ENCODE peak calls at places on chromosomes 2 and 18, in four cellular contexts. C is K562, Z is IMR-90, V is endothelial cell of umbilical vein. Y is an unnamed sample.

GRCh38 chr2:128449226-128450061 is 130.8 kb upstream of the HS6ST1 start:
- DNase-seq in C (no peak), Z (no peak), V (no peak), Y (no peak)

GRCh38 chr2:236969075-236969474 is 116.6 kb upstream of the COPS8 start:
- DNase-seq in C (no peak), V (no peak), Z (no peak), Y (no peak)

GRCh38 chr18:75139226-75139911 is 69.6 kb downstream of the PTGR3 start:
- DNase-seq in V (no peak), Z (no peak), C (no peak), Y (no peak)

GRCh38 chr2:9057939-9058761 is 54.7 kb upstream of the MBOAT2 start:
- DNase-seq in Z (peak; percentile 89), C (peak; percentile 78), V (no peak), Y (no peak)

GRCh38 chr2:9889812-9890261 is 46.6 kb downstream of the TAF1B start:
- DNase-seq in Z (peak; percentile 25), C (no peak), V (peak; percentile 24), Y (no peak)

GRCh38 chr2:172373761-172374160 is 53.6 kb upstream of the ITGA6 start:
- DNase-seq in V (no peak), Z (no peak), C (no peak), Y (no peak)

GRCh38 chr2:205700331-205701132 is 18.2 kb downstream of the NRP2 start:
- DNase-seq in V (peak; percentile 80), C (no peak), Z (peak; percentile 90), Y (no peak)

GRCh38 chr18:9619545-9619944 is 5.2 kb upstream of the PPP4R1 start:
- DNase-seq in C (no peak), V (peak; percentile 86), Z (peak; percentile 92), Y (no peak)

GRCh38 chr2:99395589-99396130 is 58.5 kb downstream of the EIF5B start:
- DNase-seq in Z (peak; percentile 37), V (no peak), C (no peak), Y (no peak)

GRCh38 chr18:1483386-1483785 is 578.7 kb downstream of the ADCYAP1 start:
- DNase-seq in C (no peak), Z (no peak), V (no peak), Y (no peak)

GRCh38 chr2:115921541-115921940 is 1479.1 kb downstream of the DPP10 start:
- DNase-seq in Z (no peak), V (no peak), C (no peak), Y (no peak)

GRCh38 chr2:166135152-166135848 is 7.5 kb upstream of the SCN1A start:
- DNase-seq in C (no peak), Z (no peak), V (no peak), Y (no peak)

GRCh38 chr2:172698041-172698863 is 37.4 kb upstream of the RAPGEF4 start:
- DNase-seq in Z (peak; percentile 97), V (peak; percentile 74), C (peak; percentile 18), Y (peak; percentile 26)

GRCh38 chr18:13800505-13801259 is 23.3 kb upstream of the MC5R start:
- DNase-seq in V (peak; percentile 61), Z (peak; percentile 18), C (peak; percentile 56), Y (no peak)

GRCh38 chr2:239952665-239953417 is 72.3 kb downstream of the NDUFA10 start:
- DNase-seq in C (no peak), V (no peak), Z (no peak), Y (no peak)

GRCh38 chr2:212227755-212228154 is 310.8 kb downstream of the ERBB4 start:
- DNase-seq in V (peak; percentile 59), C (no peak), Z (peak; percentile 81), Y (no peak)

GRCh38 chr18:59026831-59027410 is 112.8 kb upstream of the SEC11C start:
- DNase-seq in V (no peak), C (no peak), Z (no peak), Y (no peak)

GRCh38 chr2:133561045-133561852 is 7.0 kb downstream of the NCKAP5 start:
- DNase-seq in Z (peak; percentile 90), C (peak; percentile 30), V (peak; percentile 74), Y (no peak)

GRCh38 chr2:38524580-38524979 is 78.1 kb downstream of the HNRNPLL start:
- DNase-seq in Z (no peak), C (no peak), V (no peak), Y (no peak)

GRCh38 chr2:219057709-219058540 is 2.8 kb downstream of the IHH start:
- DNase-seq in V (peak; percentile 60), Z (peak; percentile 56), C (peak; percentile 69), Y (no peak)

GRCh38 chr2:197515277-197515797 is 529 bp upstream of the MOB4 start:
- DNase-seq in C (peak; percentile 41), Z (peak; percentile 31), V (no peak), Y (no peak)

GRCh38 chr2:28545590-28546195 is 49.8 kb downstream of the PLB1 start:
- DNase-seq in Z (no peak), V (no peak), C (no peak), Y (no peak)

GRCh38 chr2:239227661-239228371 is 173.0 kb downstream of the HDAC4 start:
- DNase-seq in Z (peak; percentile 52), C (no peak), V (no peak), Y (no peak)

GRCh38 chr2:86062043-86062442 is 43.6 kb downstream of the POLR1A start:
- DNase-seq in Z (peak; percentile 80), C (no peak), V (peak; percentile 80), Y (no peak)

GRCh38 chr2:162462911-162463310 is 119.0 kb downstream of the GCA start:
- DNase-seq in C (no peak), Z (no peak), V (no peak), Y (no peak)

GRCh38 chr2:70035344-70035844 is 51.9 kb upstream of the PCBP1 start:
- DNase-seq in Z (peak; percentile 63), C (no peak), V (no peak), Y (no peak)

GRCh38 chr2:75276093-75277055 is 77.1 kb upstream of the TACR1 start:
- DNase-seq in Z (peak; percentile 72), V (peak; percentile 8), C (no peak), Y (no peak)
- H3K4me2 ChIP-seq in Z (peak overlapping the region; percentile 68), V (no peak overlapping the region), C (no peak overlapping the region), Y (no peak overlapping the region)

GRCh38 chr2:15818186-15818795 is 122.1 kb upstream of the MYCN start:
- DNase-seq in V (no peak), Z (no peak), C (no peak), Y (no peak)
- TF ChIP-seq FOS in V (no peak), Z (no peak), C (no peak), Y (no peak)

GRCh38 chr18:76340410-76340809 is 154.6 kb downstream of the ZNF516 start:
- DNase-seq in Z (no peak), V (no peak), C (no peak), Y (no peak)

GRCh38 chr18:76338619-76339245 is 156.3 kb downstream of the ZNF516 start:
- DNase-seq in V (no peak), Z (no peak), C (no peak), Y (no peak)

GRCh38 chr18:76336241-76336640 is 158.8 kb downstream of the ZNF516 start:
- DNase-seq in V (no peak), Z (no peak), C (no peak), Y (no peak)

GRCh38 chr18:76338088-76338487 is 157.0 kb downstream of the ZNF516 start:
- DNase-seq in Z (no peak), C (no peak), V (no peak), Y (no peak)

GRCh38 chr18:76339246-76339620 is 155.8 kb downstream of the ZNF516 start:
- DNase-seq in C (no peak), V (no peak), Z (no peak), Y (no peak)
- H3K4me2 ChIP-seq in C (no peak overlapping the region), V (no peak overlapping the region), Z (no peak overlapping the region), Y (no peak overlapping the region)

GRCh38 chr2:46299365-46300263 is 2.4 kb downstream of the EPAS1 start:
- DNase-seq in C (peak; percentile 62), Z (peak; percentile 62), V (peak; percentile 73), Y (no peak)
- TF ChIP-seq FOS in C (no peak), Z (no peak), V (no peak), Y (no peak)

DNA sequence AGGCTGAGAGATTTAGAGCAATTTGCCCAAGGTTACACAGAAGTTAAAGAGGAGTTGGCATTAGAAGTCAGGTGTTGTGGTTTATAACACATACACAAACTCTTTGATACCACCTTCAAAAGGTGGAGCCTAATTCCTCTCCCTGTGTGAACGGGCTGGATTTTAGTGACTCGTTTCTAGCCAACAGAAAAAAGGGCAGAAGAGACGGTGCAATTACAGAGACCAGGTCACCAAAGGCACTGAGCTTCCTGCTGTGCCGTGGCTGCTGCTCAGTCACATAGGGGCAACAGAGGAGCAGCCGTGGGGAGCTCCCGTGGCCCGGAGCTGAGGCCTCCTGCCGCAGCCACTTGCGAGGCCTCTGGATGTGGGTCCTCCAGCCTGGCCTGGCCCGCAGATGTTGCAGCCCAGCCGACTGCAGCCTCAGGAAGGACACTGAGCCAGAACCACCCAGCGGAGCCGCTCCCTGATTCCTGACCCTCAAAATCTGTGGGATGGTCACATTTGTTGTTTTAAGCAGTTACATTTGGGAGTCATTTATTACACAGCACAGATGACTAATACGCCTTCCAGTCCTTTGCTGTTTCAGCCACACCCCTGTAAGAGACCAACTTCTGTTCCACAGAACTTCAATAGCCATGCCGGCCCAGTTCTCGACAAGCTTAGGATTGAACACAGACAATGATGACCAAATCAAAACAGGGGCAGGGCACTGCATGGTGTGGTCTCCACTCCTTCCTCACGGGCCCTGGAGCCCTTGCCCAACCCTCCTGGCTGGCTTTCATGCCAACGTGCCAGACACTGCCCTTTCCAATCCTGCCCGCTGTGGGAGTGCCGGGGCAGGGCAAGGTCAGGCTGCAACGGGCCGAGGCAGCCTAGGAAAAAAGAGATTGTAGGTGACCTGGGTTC is 17.1 kb downstream of the EDAR start:
- DNase-seq in C (no peak), V (no peak), Z (no peak), Y (no peak)
- H3K4me2 ChIP-seq in C (no peak overlapping the region), V (no peak overlapping the region), Z (no peak overlapping the region), Y (no peak overlapping the region)

GRCh38 chr18:62781893-62782292 is 66.6 kb downstream of the PHLPP1 start:
- DNase-seq in V (peak; percentile 11), C (no peak), Z (peak; percentile 91), Y (no peak)
- TF ChIP-seq FOS in V (no peak), C (no peak), Z (peak; percentile 46), Y (no peak)

GRCh38 chr18:34890486-34891085 is 150.6 kb upstream of the MAPRE2 start:
- DNase-seq in V (no peak), Z (no peak), C (no peak), Y (no peak)
- H3K4me2 ChIP-seq in V (no peak overlapping the region), Z (no peak overlapping the region), C (no peak overlapping the region), Y (no peak overlapping the region)